ENCODE peak calls at places on chromosomes 1 and 21, in five cellular contexts. One of them, this sample, is unnamed.

GRCh38 chr1:10986525-10986890 is 25.9 kb upstream of the TARDBP start:
- DNase-seq in GM10248: no peak
- DNase-seq in T-helper 17 cell: no peak
- DNase-seq in SHP77: no peak
- DNase-seq in NCI-H1092: no peak
- DNase-seq in this sample: no peak

GRCh38 chr1:30778979-30779293 is 21.4 kb upstream of the LAPTM5 start:
- DNase-seq in GM10248: no peak
- DNase-seq in T-helper 17 cell: no peak
- DNase-seq in SHP77: no peak
- DNase-seq in NCI-H1092: no peak
- DNase-seq in this sample: no peak

GRCh38 chr1:229714964-229715603 is 89.0 kb downstream of the URB2 start:
- DNase-seq in GM10248: peak; percentile 33
- DNase-seq in T-helper 17 cell: no peak
- DNase-seq in SHP77: no peak
- DNase-seq in NCI-H1092: no peak
- DNase-seq in this sample: no peak

GRCh38 chr1:154778280-154778679 is 91.8 kb downstream of the KCNN3 start:
- DNase-seq in GM10248: no peak
- DNase-seq in T-helper 17 cell: no peak
- DNase-seq in SHP77: no peak
- DNase-seq in NCI-H1092: no peak
- DNase-seq in this sample: no peak

GRCh38 chr21:28431022-28431421 is 561.7 kb downstream of the LTN1 start:
- DNase-seq in GM10248: no peak
- DNase-seq in T-helper 17 cell: no peak
- DNase-seq in SHP77: no peak
- DNase-seq in NCI-H1092: no peak
- DNase-seq in this sample: no peak

GRCh38 chr1:116167625-116168276 is 56.6 kb downstream of the MAB21L3 start:
- DNase-seq in GM10248: no peak
- DNase-seq in T-helper 17 cell: no peak
- DNase-seq in SHP77: no peak
- DNase-seq in NCI-H1092: no peak
- DNase-seq in this sample: peak; percentile 80

GRCh38 chr1:46401964-46402626 is 8.0 kb downstream of the FAAH start:
- DNase-seq in GM10248: no peak
- DNase-seq in T-helper 17 cell: no peak
- DNase-seq in SHP77: no peak
- DNase-seq in NCI-H1092: no peak
- DNase-seq in this sample: peak; percentile 92

GRCh38 chr1:98783821-98784220 is 122.3 kb downstream of the SNX7 start:
- DNase-seq in GM10248: no peak
- DNase-seq in T-helper 17 cell: no peak
- DNase-seq in SHP77: no peak
- DNase-seq in NCI-H1092: no peak
- DNase-seq in this sample: no peak

GRCh38 chr1:71651229-71651628 is 570.4 kb upstream of the ZRANB2 start:
- DNase-seq in GM10248: no peak
- DNase-seq in T-helper 17 cell: no peak
- DNase-seq in SHP77: no peak
- DNase-seq in NCI-H1092: no peak
- DNase-seq in this sample: no peak

GRCh38 chr21:36512971-36513370 is 33.0 kb upstream of the CLDN14 start:
- DNase-seq in GM10248: no peak
- DNase-seq in T-helper 17 cell: no peak
- DNase-seq in SHP77: no peak
- DNase-seq in NCI-H1092: no peak
- DNase-seq in this sample: no peak

GRCh38 chr1:241688940-241689368 is 36.9 kb downstream of the WDR64 start:
- DNase-seq in GM10248: no peak
- DNase-seq in T-helper 17 cell: no peak
- DNase-seq in SHP77: no peak
- DNase-seq in NCI-H1092: no peak
- DNase-seq in this sample: no peak

GRCh38 chr1:42195841-42196240 is 31.3 kb upstream of the GUCA2A start:
- DNase-seq in GM10248: no peak
- DNase-seq in T-helper 17 cell: no peak
- DNase-seq in SHP77: no peak
- DNase-seq in NCI-H1092: no peak
- DNase-seq in this sample: no peak

GRCh38 chr21:17759546-17760178 is 59.5 kb downstream of the C21orf91 start:
- DNase-seq in GM10248: no peak
- DNase-seq in T-helper 17 cell: no peak
- DNase-seq in SHP77: no peak
- DNase-seq in NCI-H1092: no peak
- DNase-seq in this sample: no peak

GRCh38 chr1:27592191-27592590 is 11.8 kb downstream of the AHDC1 start:
- DNase-seq in GM10248: no peak
- DNase-seq in T-helper 17 cell: no peak
- DNase-seq in SHP77: no peak
- DNase-seq in NCI-H1092: no peak
- DNase-seq in this sample: no peak

GRCh38 chr1:64857347-64857746 is 109.0 kb downstream of the JAK1 start:
- DNase-seq in GM10248: no peak
- DNase-seq in T-helper 17 cell: no peak
- DNase-seq in SHP77: no peak
- DNase-seq in NCI-H1092: no peak
- DNase-seq in this sample: no peak

GRCh38 chr1:155022927-155023236 is 10.7 kb downstream of the DCST2 start:
- DNase-seq in GM10248: no peak
- DNase-seq in T-helper 17 cell: no peak
- DNase-seq in SHP77: no peak
- DNase-seq in NCI-H1092: no peak
- DNase-seq in this sample: peak; percentile 73

GRCh38 chr1:93605812-93606512 is 75.7 kb downstream of the BCAR3 start:
- DNase-seq in GM10248: no peak
- DNase-seq in T-helper 17 cell: no peak
- DNase-seq in SHP77: no peak
- DNase-seq in NCI-H1092: no peak
- DNase-seq in this sample: no peak

GRCh38 chr21:26447932-26448331 is 125.2 kb downstream of the CYYR1 start:
- DNase-seq in GM10248: no peak
- DNase-seq in T-helper 17 cell: no peak
- DNase-seq in SHP77: no peak
- DNase-seq in NCI-H1092: no peak
- DNase-seq in this sample: no peak